ENCODE peak calls at places on chromosomes 11 and 22, in five cellular contexts. One of them, this sample, is unnamed.

GRCh38 chr22:22928666-22929380 is 41.2 kb downstream of the IGLL5 start:
- DNase-seq in Peyer's patch: no peak
- DNase-seq in HFF-Myc: no peak
- DNase-seq in colonic mucosa: peak; percentile 28
- DNase-seq in endothelial cell of umbilical vein: no peak
- DNase-seq in this sample: peak; percentile 12

GRCh38 chr11:131486100-131486499 is 115.7 kb downstream of the NTM start:
- DNase-seq in HFF-Myc: no peak
- DNase-seq in colonic mucosa: no peak
- DNase-seq in Peyer's patch: no peak
- DNase-seq in endothelial cell of umbilical vein: no peak
- DNase-seq in this sample: no peak

GRCh38 chr11:74069146-74070046 is 60.5 kb upstream of the UCP3 start:
- DNase-seq in Peyer's patch: no peak
- DNase-seq in colonic mucosa: no peak
- DNase-seq in HFF-Myc: no peak
- DNase-seq in endothelial cell of umbilical vein: no peak
- DNase-seq in this sample: peak; percentile 61

GRCh38 chr11:73380321-73380720 is 4.1 kb downstream of the RELT start:
- DNase-seq in HFF-Myc: no peak
- DNase-seq in Peyer's patch: no peak
- DNase-seq in endothelial cell of umbilical vein: no peak
- DNase-seq in colonic mucosa: no peak
- DNase-seq in this sample: no peak

GRCh38 chr22:25880524-25880923 is 138.5 kb downstream of the MYO18B start:
- DNase-seq in HFF-Myc: no peak
- DNase-seq in colonic mucosa: no peak
- DNase-seq in endothelial cell of umbilical vein: no peak
- DNase-seq in Peyer's patch: no peak
- DNase-seq in this sample: peak; percentile 11

GRCh38 chr22:50584106-50585096 is 1.8 kb upstream of the CHKB start:
- DNase-seq in colonic mucosa: no peak
- DNase-seq in HFF-Myc: no peak
- DNase-seq in endothelial cell of umbilical vein: no peak
- DNase-seq in Peyer's patch: no peak
- DNase-seq in this sample: no peak

GRCh38 chr11:36478700-36479329 is 31.3 kb downstream of the TRAF6 start:
- DNase-seq in endothelial cell of umbilical vein: peak; percentile 60
- DNase-seq in HFF-Myc: peak; percentile 38
- DNase-seq in Peyer's patch: no peak
- DNase-seq in colonic mucosa: no peak
- DNase-seq in this sample: peak; percentile 46

GRCh38 chr11:134276396-134277175 is 407 bp downstream of the GLB1L3 start:
- DNase-seq in HFF-Myc: no peak
- DNase-seq in endothelial cell of umbilical vein: no peak
- DNase-seq in Peyer's patch: no peak
- DNase-seq in colonic mucosa: no peak
- DNase-seq in this sample: no peak

GRCh38 chr11:112297248-112297866 is 36.7 kb upstream of the PLET1 start:
- DNase-seq in HFF-Myc: no peak
- DNase-seq in endothelial cell of umbilical vein: no peak
- DNase-seq in colonic mucosa: no peak
- DNase-seq in Peyer's patch: no peak
- DNase-seq in this sample: no peak

GRCh38 chr22:17281026-17281809 is 62.0 kb upstream of the ADA2 start:
- DNase-seq in colonic mucosa: no peak
- DNase-seq in endothelial cell of umbilical vein: no peak
- DNase-seq in HFF-Myc: no peak
- DNase-seq in Peyer's patch: no peak
- DNase-seq in this sample: no peak

GRCh38 chr11:78277314-78277994 is 88.7 kb downstream of the USP35 start:
- DNase-seq in endothelial cell of umbilical vein: peak; percentile 69
- DNase-seq in colonic mucosa: peak; percentile 90
- DNase-seq in HFF-Myc: no peak
- DNase-seq in Peyer's patch: peak; percentile 55
- DNase-seq in this sample: peak; percentile 53

GRCh38 chr11:26028294-26028954 is 303.5 kb upstream of the ANO3 start:
- DNase-seq in endothelial cell of umbilical vein: no peak
- DNase-seq in colonic mucosa: no peak
- DNase-seq in HFF-Myc: peak; percentile 6
- DNase-seq in Peyer's patch: no peak
- DNase-seq in this sample: no peak

GRCh38 chr22:44409691-44410316 is 88.2 kb downstream of the RTL6 start:
- DNase-seq in HFF-Myc: no peak
- DNase-seq in colonic mucosa: no peak
- DNase-seq in Peyer's patch: peak; percentile 37
- DNase-seq in endothelial cell of umbilical vein: no peak
- DNase-seq in this sample: no peak

GRCh38 chr11:18958221-18958910 is 19.2 kb upstream of the MRGPRX1 start:
- DNase-seq in endothelial cell of umbilical vein: no peak
- DNase-seq in Peyer's patch: no peak
- DNase-seq in HFF-Myc: no peak
- DNase-seq in colonic mucosa: no peak
- DNase-seq in this sample: peak; percentile 24

GRCh38 chr11:77142091-77142975 is 14.3 kb downstream of the MYO7A start:
- DNase-seq in endothelial cell of umbilical vein: no peak
- DNase-seq in HFF-Myc: no peak
- DNase-seq in colonic mucosa: no peak
- DNase-seq in Peyer's patch: no peak
- DNase-seq in this sample: no peak

GRCh38 chr11:44445500-44446340 is 119.7 kb upstream of the CD82 start:
- DNase-seq in endothelial cell of umbilical vein: no peak
- DNase-seq in colonic mucosa: no peak
- DNase-seq in Peyer's patch: no peak
- DNase-seq in HFF-Myc: no peak
- DNase-seq in this sample: peak; percentile 30

GRCh38 chr11:127133061-127133460 is 132.5 kb upstream of the KIRREL3 start:
- DNase-seq in Peyer's patch: no peak
- DNase-seq in colonic mucosa: no peak
- DNase-seq in HFF-Myc: no peak
- DNase-seq in endothelial cell of umbilical vein: no peak
- DNase-seq in this sample: no peak

GRCh38 chr11:31875861-31876625 is 64.9 kb upstream of the PAX6 start:
- DNase-seq in endothelial cell of umbilical vein: no peak
- DNase-seq in HFF-Myc: no peak
- DNase-seq in colonic mucosa: no peak
- DNase-seq in Peyer's patch: no peak
- DNase-seq in this sample: no peak

GRCh38 chr11:99069831-99070444 is 49.2 kb downstream of the CNTN5 start:
- DNase-seq in endothelial cell of umbilical vein: no peak
- DNase-seq in colonic mucosa: no peak
- DNase-seq in HFF-Myc: no peak
- DNase-seq in Peyer's patch: no peak
- DNase-seq in this sample: peak; percentile 22

GRCh38 chr11:16511109-16511806 is 154.9 kb upstream of the SOX6 start:
- DNase-seq in endothelial cell of umbilical vein: no peak
- DNase-seq in colonic mucosa: no peak
- DNase-seq in Peyer's patch: no peak
- DNase-seq in HFF-Myc: peak; percentile 9
- DNase-seq in this sample: peak; percentile 4

GRCh38 chr11:95156133-95156731 is 66.6 kb downstream of the ENDOD1 start:
- DNase-seq in Peyer's patch: no peak
- DNase-seq in HFF-Myc: no peak
- DNase-seq in endothelial cell of umbilical vein: no peak
- DNase-seq in colonic mucosa: no peak
- DNase-seq in this sample: no peak

GRCh38 chr11:134036484-134037092 is 32.3 kb upstream of the JAM3 start:
- DNase-seq in endothelial cell of umbilical vein: no peak
- DNase-seq in Peyer's patch: no peak
- DNase-seq in colonic mucosa: no peak
- DNase-seq in HFF-Myc: no peak
- DNase-seq in this sample: no peak

GRCh38 chr11:124069429-124070401 is 28.6 kb upstream of the OR10G7 start:
- DNase-seq in HFF-Myc: peak; percentile 31
- DNase-seq in Peyer's patch: peak; percentile 63
- DNase-seq in colonic mucosa: peak; percentile 59
- DNase-seq in endothelial cell of umbilical vein: peak; percentile 72
- DNase-seq in this sample: peak; percentile 47

GRCh38 chr11:1753426-1754305 is 3.3 kb upstream of the IFITM10 start:
- DNase-seq in endothelial cell of umbilical vein: no peak
- DNase-seq in HFF-Myc: no peak
- DNase-seq in Peyer's patch: no peak
- DNase-seq in colonic mucosa: no peak
- DNase-seq in this sample: no peak

GRCh38 chr11:90908074-90908473 is 685.2 kb upstream of the CHORDC1 start:
- DNase-seq in HFF-Myc: no peak
- DNase-seq in colonic mucosa: no peak
- DNase-seq in Peyer's patch: no peak
- DNase-seq in endothelial cell of umbilical vein: peak; percentile 5
- DNase-seq in this sample: no peak
- TF ChIP-seq CTCF in HFF-Myc: no peak
- TF ChIP-seq CTCF in colonic mucosa: no peak
- TF ChIP-seq CTCF in Peyer's patch: no peak
- TF ChIP-seq CTCF in endothelial cell of umbilical vein: no peak
- TF ChIP-seq CTCF in this sample: no peak

DNA sequence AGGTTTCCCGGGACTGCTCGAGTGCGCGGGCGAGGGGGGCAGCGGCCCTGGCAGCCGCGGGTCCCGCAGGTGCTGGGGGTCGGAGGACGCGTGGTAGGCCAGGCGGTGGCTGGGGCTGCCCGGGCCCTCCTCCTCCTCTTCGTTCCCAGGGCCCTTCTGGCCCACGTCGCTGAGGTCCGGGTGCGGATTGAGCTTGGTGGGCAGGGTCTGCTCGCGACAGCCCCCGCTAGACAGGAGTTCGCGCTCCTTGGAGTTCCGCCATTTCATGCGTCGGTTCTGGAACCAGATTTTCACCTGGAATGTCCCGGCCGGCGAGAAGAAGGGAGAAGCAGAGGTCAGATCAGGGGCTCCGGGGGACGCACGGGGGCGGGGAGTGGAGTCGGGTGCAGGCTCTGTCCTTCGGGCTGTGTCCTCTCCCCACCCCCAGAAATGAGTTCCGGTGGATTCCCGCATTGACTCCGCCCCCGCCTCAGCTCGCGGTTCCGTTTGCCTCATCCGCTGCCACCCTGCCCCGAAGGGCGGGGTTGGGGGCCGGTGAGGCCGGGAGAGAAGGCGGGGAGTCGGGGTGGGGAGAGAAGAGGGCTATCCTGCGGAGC is 3.9 kb downstream of the DBX1 start:
- DNase-seq in colonic mucosa: peak; percentile 32
- DNase-seq in HFF-Myc: no peak
- DNase-seq in endothelial cell of umbilical vein: no peak
- DNase-seq in Peyer's patch: peak; percentile 46
- DNase-seq in this sample: peak; percentile 35
- TF ChIP-seq CTCF in colonic mucosa: no peak
- TF ChIP-seq CTCF in HFF-Myc: no peak
- TF ChIP-seq CTCF in endothelial cell of umbilical vein: no peak
- TF ChIP-seq CTCF in Peyer's patch: no peak
- TF ChIP-seq CTCF in this sample: no peak

GRCh38 chr22:40081662-40082061 is 86.9 kb downstream of the FAM83F start:
- DNase-seq in colonic mucosa: no peak
- DNase-seq in Peyer's patch: no peak
- DNase-seq in endothelial cell of umbilical vein: no peak
- DNase-seq in HFF-Myc: no peak
- DNase-seq in this sample: no peak
- TF ChIP-seq CTCF in colonic mucosa: no peak
- TF ChIP-seq CTCF in Peyer's patch: no peak
- TF ChIP-seq CTCF in endothelial cell of umbilical vein: no peak
- TF ChIP-seq CTCF in HFF-Myc: no peak
- TF ChIP-seq CTCF in this sample: no peak

GRCh38 chr11:364991-365390 is 4.3 kb upstream of the B4GALNT4 start:
- DNase-seq in Peyer's patch: peak; percentile 37
- DNase-seq in colonic mucosa: no peak
- DNase-seq in endothelial cell of umbilical vein: no peak
- DNase-seq in HFF-Myc: no peak
- DNase-seq in this sample: no peak

GRCh38 chr11:365831-366230 is 3.5 kb upstream of the B4GALNT4 start:
- DNase-seq in Peyer's patch: peak; percentile 40
- DNase-seq in colonic mucosa: no peak
- DNase-seq in HFF-Myc: no peak
- DNase-seq in endothelial cell of umbilical vein: no peak
- DNase-seq in this sample: no peak

GRCh38 chr11:362642-363442 is 6.5 kb upstream of the B4GALNT4 start:
- DNase-seq in HFF-Myc: no peak
- DNase-seq in endothelial cell of umbilical vein: no peak
- DNase-seq in colonic mucosa: no peak
- DNase-seq in Peyer's patch: no peak
- DNase-seq in this sample: no peak

GRCh38 chr11:360326-361280 is 8.7 kb upstream of the B4GALNT4 start:
- DNase-seq in colonic mucosa: no peak
- DNase-seq in Peyer's patch: peak; percentile 52
- DNase-seq in endothelial cell of umbilical vein: no peak
- DNase-seq in HFF-Myc: no peak
- DNase-seq in this sample: no peak

GRCh38 chr11:363948-364761 is 5.1 kb upstream of the B4GALNT4 start:
- DNase-seq in HFF-Myc: peak; percentile 46
- DNase-seq in endothelial cell of umbilical vein: peak; percentile 37
- DNase-seq in colonic mucosa: peak; percentile 75
- DNase-seq in Peyer's patch: peak; percentile 76
- DNase-seq in this sample: peak; percentile 75
- TF ChIP-seq CTCF in HFF-Myc: peak; percentile 59
- TF ChIP-seq CTCF in endothelial cell of umbilical vein: peak; percentile 61
- TF ChIP-seq CTCF in colonic mucosa: peak; percentile 45
- TF ChIP-seq CTCF in Peyer's patch: peak; percentile 93
- TF ChIP-seq CTCF in this sample: no peak

GRCh38 chr22:38513063-38513462 is 7.0 kb upstream of the DDX17 start:
- DNase-seq in colonic mucosa: no peak
- DNase-seq in endothelial cell of umbilical vein: no peak
- DNase-seq in HFF-Myc: no peak
- DNase-seq in Peyer's patch: no peak
- DNase-seq in this sample: peak; percentile 45
- TF ChIP-seq CTCF in colonic mucosa: no peak
- TF ChIP-seq CTCF in endothelial cell of umbilical vein: no peak
- TF ChIP-seq CTCF in HFF-Myc: no peak
- TF ChIP-seq CTCF in Peyer's patch: peak; percentile 40
- TF ChIP-seq CTCF in this sample: no peak

GRCh38 chr22:45502215-45503070 is at the start of gene FBLN1:
- DNase-seq in Peyer's patch: no peak
- DNase-seq in HFF-Myc: no peak
- DNase-seq in colonic mucosa: no peak
- DNase-seq in endothelial cell of umbilical vein: no peak
- DNase-seq in this sample: peak; percentile 60
- TF ChIP-seq CTCF in Peyer's patch: no peak
- TF ChIP-seq CTCF in HFF-Myc: peak; percentile 26
- TF ChIP-seq CTCF in colonic mucosa: no peak
- TF ChIP-seq CTCF in endothelial cell of umbilical vein: no peak
- TF ChIP-seq CTCF in this sample: peak; percentile 51